ENCODE peak calls at places on chromosomes 1 and 21, in nine cellular contexts. T is CD8-positive, alpha-beta T cell; O is left ventricle myocardium inferior; G is kidney glomerular epithelial cell; D is mucosa of descending colon; B is GM03348; J is HuH-7; V is K562; K is lower leg skin. C is an unnamed sample.

GRCh38 chr1:46480959-46481646 is 8.5 kb upstream of the DMBX1 start:
- DNase-seq in T (no peak), B (peak; percentile 52), D (no peak), G (no peak), K (no peak), V (peak; percentile 54), O (no peak), J (peak; percentile 92), C (no peak)

GRCh38 chr21:34574984-34575529 is 39.9 kb downstream of the RCAN1 start:
- DNase-seq in O (no peak), V (no peak), G (no peak), D (no peak), K (no peak), J (no peak), T (no peak), B (no peak), C (no peak)

GRCh38 chr21:41627428-41627827 is 119.5 kb upstream of the TMPRSS2 start:
- DNase-seq in V (no peak), B (no peak), T (no peak), D (no peak), J (no peak), O (no peak), K (no peak), G (no peak), C (no peak)

GRCh38 chr1:171210355-171210754 is 25.3 kb downstream of the FMO2 start:
- DNase-seq in G (no peak), B (no peak), J (peak; percentile 10), V (no peak), T (no peak), K (peak; percentile 29), O (no peak), D (no peak), C (no peak)

GRCh38 chr1:30912913-30913652 is 4.5 kb upstream of the SDC3 start:
- DNase-seq in T (no peak), D (peak; percentile 41), O (peak; percentile 54), V (no peak), G (no peak), B (no peak), J (no peak), K (peak; percentile 67), C (no peak)

GRCh38 chr1:12478612-12478985 is 139.4 kb downstream of the DHRS3 start:
- DNase-seq in K (no peak), O (no peak), B (no peak), T (no peak), D (peak; percentile 70), V (peak; percentile 37), J (no peak), G (no peak), C (no peak)

GRCh38 chr21:44498965-44499560 is 40.9 kb downstream of the KRTAP10-1 start:
- DNase-seq in D (peak; percentile 48), B (no peak), J (no peak), K (no peak), O (no peak), T (no peak), V (no peak), G (no peak), C (peak; percentile 17)

GRCh38 chr1:41411229-41411628 is 50.0 kb downstream of the FOXO6 start:
- DNase-seq in O (no peak), J (no peak), V (no peak), K (no peak), D (no peak), T (no peak), B (no peak), G (no peak), C (peak; percentile 35)

GRCh38 chr1:87804128-87804527 is 475.4 kb downstream of the LMO4 start:
- DNase-seq in B (no peak), K (no peak), J (no peak), V (no peak), T (no peak), D (no peak), G (no peak), O (no peak), C (no peak)

GRCh38 chr1:39564340-39564739 is 12.2 kb downstream of the PABPC4 start:
- DNase-seq in D (no peak), J (no peak), G (no peak), O (no peak), V (no peak), B (no peak), K (no peak), T (no peak), C (no peak)

C was measured in COR-L47.